ENCODE peak calls at places on chromosomes 16 and 17, in nine cellular contexts. O is A549, T is heart left ventricle, J is stomach, W is astrocyte of the cerebellum, X is fibroblast of villous mesenchyme, U is NB4, V is GM23338, Z is body of pancreas. D is an unnamed sample.

GRCh38 chr16:14275934-14276333 is 204.8 kb downstream of the MRTFB start:
- DNase-seq in X (no peak), Z (no peak), W (no peak), J (no peak), V (no peak), T (no peak), O (no peak), U (no peak), D (no peak)

GRCh38 chr17:44307387-44308186 is 814 bp upstream of the RUNDC3A start:
- DNase-seq in Z (peak), V (peak), J (no peak), W (no peak), X (peak), U (no peak), T (peak), O (peak), D (no peak)

GRCh38 chr16:61576476-61576875 is 459.8 kb downstream of the CDH8 start:
- DNase-seq in T (no peak), O (no peak), J (no peak), Z (no peak), W (no peak), V (no peak), X (no peak), U (no peak), D (no peak)

GRCh38 chr17:67076290-67076689 is 31.9 kb downstream of the CACNG1 start:
- DNase-seq in X (no peak), V (no peak), O (no peak), J (no peak), U (no peak), Z (peak), T (no peak), W (no peak), D (peak)

GRCh38 chr17:60622961-60623360 is 23.0 kb downstream of the PPM1D start:
- DNase-seq in U (no peak), V (no peak), W (no peak), X (no peak), J (no peak), Z (no peak), T (no peak), O (no peak), D (no peak)

GRCh38 chr16:30187971-30188561 is 4.7 kb downstream of the CORO1A start:
- DNase-seq in W (no peak), U (no peak), Z (no peak), X (no peak), V (peak), O (no peak), T (no peak), J (no peak), D (no peak)

GRCh38 chr17:2695243-2695960 is 16.2 kb downstream of the CLUH start:
- DNase-seq in U (no peak), X (no peak), V (no peak), W (no peak), T (no peak), J (peak), O (no peak), Z (no peak), D (no peak)

GRCh38 chr16:88533945-88534641 is 36.1 kb upstream of the ZC3H18 start:
- DNase-seq in W (no peak), T (peak), U (peak), O (peak), X (peak), V (peak), J (peak), Z (peak), D (no peak)

GRCh38 chr16:10226672-10227306 is 44.6 kb upstream of the GRIN2A start:
- DNase-seq in X (no peak), Z (no peak), U (no peak), O (no peak), T (no peak), W (no peak), J (no peak), V (no peak), D (no peak)

GRCh38 chr17:54882950-54883349 is 17.7 kb upstream of the TOM1L1 start:
- DNase-seq in Z (no peak), U (no peak), T (no peak), O (no peak), J (no peak), W (no peak), X (no peak), V (no peak), D (no peak)

GRCh38 chr17:74957935-74958549 is 14.5 kb downstream of the HID1 start:
- DNase-seq in U (peak), J (peak), V (peak), T (peak), O (peak), W (peak), X (peak), Z (peak), D (no peak)

GRCh38 chr17:9259419-9259818 is 238.1 kb downstream of the NTN1 start:
- DNase-seq in J (no peak), T (peak), W (no peak), V (no peak), U (no peak), Z (peak), X (no peak), O (no peak), D (no peak)

GRCh38 chr16:25177512-25177830 is 39.3 kb upstream of the AQP8 start:
- DNase-seq in V (no peak), Z (no peak), X (peak), W (no peak), O (no peak), U (no peak), T (no peak), J (no peak), D (no peak)

GRCh38 chr16:25174285-25174684 is 42.5 kb upstream of the AQP8 start:
- DNase-seq in J (no peak), W (no peak), O (no peak), X (no peak), U (no peak), T (no peak), V (no peak), Z (no peak), D (no peak)

GRCh38 chr16:25177831-25178688 is 38.7 kb upstream of the AQP8 start:
- DNase-seq in W (no peak), V (no peak), U (peak), Z (peak), O (no peak), T (no peak), J (no peak), X (peak), D (no peak)

GRCh38 chr16:25172831-25173230 is 43.9 kb upstream of the AQP8 start:
- DNase-seq in U (no peak), V (no peak), X (no peak), Z (peak), W (no peak), J (no peak), T (no peak), O (no peak), D (no peak)

DNA sequence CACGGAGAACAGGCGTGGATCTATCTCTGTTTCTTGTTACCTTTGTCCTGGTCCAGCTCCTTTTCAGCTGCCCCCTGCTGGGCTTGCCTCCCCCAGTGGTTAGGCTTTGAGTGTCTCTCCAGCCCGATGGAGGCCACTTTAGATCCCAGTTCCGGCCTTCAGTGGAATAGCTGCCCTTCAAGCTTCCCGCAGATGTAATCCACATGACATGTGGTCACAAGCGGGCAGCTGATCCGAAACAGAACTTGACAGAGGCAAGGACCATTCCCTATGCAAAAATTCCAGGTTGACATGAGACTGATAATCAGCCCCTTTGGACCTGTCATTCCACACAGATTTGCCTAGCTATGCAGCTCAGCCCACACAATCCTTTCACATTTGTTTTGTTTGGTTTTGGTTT is 40.6 kb upstream of the AQP8 start:
- DNase-seq in O (no peak), X (no peak), T (no peak), W (no peak), U (no peak), V (no peak), Z (no peak), J (no peak), D (no peak)
- TF ChIP-seq CTCF in O (no peak), X (peak), T (no peak), W (no peak), U (no peak), V (no peak), Z (no peak), J (no peak), D (peak)

DNA sequence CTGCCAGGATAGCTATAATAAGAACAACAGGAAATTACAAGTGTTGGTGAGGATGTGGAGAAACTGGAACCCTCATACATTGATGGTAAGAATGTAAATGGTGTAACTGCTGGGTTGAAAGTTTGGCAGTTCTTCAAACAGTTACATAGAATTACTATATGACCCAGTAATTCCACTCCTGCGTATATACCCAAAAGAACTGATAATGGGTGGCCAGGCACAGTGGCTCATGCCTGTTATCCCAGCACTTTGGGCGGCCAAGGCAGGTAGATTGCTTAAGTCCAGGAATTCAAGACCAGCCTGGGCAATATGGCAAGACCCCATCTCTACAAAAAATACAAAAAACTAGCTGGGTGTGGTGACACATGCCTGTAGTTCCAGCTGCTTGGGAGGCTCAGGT is 4.5 kb upstream of the CMTM4 start:
- DNase-seq in O (no peak), U (no peak), W (no peak), V (no peak), T (no peak), J (no peak), Z (no peak), X (no peak), D (no peak)
- H3K4me3 ChIP-seq in O (no peak), U (no peak), W (no peak), V (no peak), T (no peak), J (no peak), Z (no peak), X (no peak), D (no peak)

DNA sequence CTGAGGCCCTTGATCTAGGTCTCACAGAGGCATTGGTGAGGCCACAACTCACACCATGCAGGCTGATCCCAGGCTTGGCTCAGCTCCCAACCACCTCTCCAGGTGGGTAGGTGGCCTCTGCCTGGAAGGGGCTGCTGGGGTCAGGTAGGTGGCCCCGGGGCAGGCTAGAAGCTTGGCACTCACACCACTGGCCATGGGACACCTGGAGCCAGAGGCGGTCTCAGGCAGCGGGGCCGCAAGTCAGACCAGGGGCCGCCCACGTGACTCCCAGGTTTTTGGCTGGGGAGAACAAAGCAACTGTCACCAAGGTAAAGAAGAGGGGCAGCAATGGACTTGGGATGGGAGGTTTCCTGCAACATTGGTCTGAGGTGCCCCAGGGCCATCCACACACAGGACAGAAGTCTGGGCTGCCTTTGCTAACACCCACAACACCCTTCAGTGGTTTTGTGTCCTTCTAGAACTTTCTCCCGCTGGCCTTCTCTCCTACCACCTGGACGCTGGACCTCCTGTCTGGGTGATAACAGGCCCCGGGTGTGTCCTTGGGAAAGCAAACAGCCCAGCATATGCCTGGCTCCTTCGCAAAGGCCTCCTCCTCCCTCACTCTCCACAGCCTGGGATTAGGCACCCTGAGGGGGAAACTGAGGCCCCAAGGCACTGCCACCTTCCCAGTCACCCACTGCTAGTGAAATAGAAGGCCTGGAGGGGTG is 16.4 kb downstream of the C16orf74 start:
- DNase-seq in X (no peak), W (no peak), Z (no peak), T (no peak), V (no peak), U (no peak), O (no peak), J (no peak), D (no peak)
- TF ChIP-seq CTCF in X (no peak), W (no peak), Z (no peak), T (no peak), V (no peak), U (no peak), O (no peak), J (no peak), D (no peak)

GRCh38 chr16:69330286-69331109 is at the start of gene PDF:
- DNase-seq in V (peak), U (peak), T (peak), O (peak), W (peak), J (peak), Z (peak), X (peak), D (peak)

GRCh38 chr16:69326172-69326873 is 4.1 kb downstream of the PDF start:
- DNase-seq in J (no peak), W (no peak), U (no peak), V (no peak), X (no peak), O (no peak), Z (peak), T (no peak), D (no peak)

GRCh38 chr16:69329369-69330285 is 761 bp downstream of the PDF start:
- DNase-seq in U (no peak), W (no peak), V (peak), O (no peak), Z (peak), X (no peak), T (no peak), J (no peak), D (no peak)

GRCh38 chr16:69327585-69328310 is 2.6 kb downstream of the PDF start:
- DNase-seq in X (no peak), O (no peak), U (no peak), V (no peak), W (no peak), J (no peak), Z (no peak), T (no peak), D (no peak)

DNA sequence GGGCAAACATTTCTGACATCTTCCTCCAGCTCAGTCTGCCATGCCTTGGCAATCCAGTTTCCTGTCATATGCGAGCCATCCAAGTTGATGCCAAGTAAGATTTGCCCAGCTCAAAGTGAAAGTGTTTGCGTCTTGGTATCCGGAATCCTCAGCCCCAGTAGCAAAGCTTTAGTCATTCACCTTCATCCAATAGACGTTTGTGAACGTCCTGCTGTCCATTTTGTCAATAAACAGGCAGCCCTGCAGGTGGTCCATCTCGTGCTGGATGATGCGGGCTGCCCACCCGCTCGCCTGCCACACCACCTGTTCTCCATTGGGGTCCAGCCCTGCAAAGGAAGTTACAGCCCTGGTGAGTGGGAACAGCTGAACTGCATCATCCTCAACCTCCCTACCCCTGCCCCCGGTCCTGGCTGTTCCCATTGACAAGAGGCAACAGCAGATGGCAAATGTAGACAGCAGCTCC is 1.5 kb downstream of the PDF start:
- DNase-seq in U (no peak), O (no peak), J (no peak), W (peak), X (peak), Z (no peak), V (no peak), T (no peak), D (no peak)
- H3K4me3 ChIP-seq in U (peak), O (peak), J (peak), W (peak), X (peak), Z (no peak), V (peak), T (no peak), D (no peak)